ENCODE peak calls at places on chromosome 15, in ten cellular contexts. R is bronchial epithelial cell, N is lung, Q is left ventricle myocardium inferior, B is fibroblast of lung, T is cardiac muscle cell, M is OCI-LY7, Z is HFF-Myc, H is SK-N-SH, V is cardiac fibroblast. E is an unnamed sample.

GRCh38 chr15:74857082-74857655 is 14.2 kb upstream of the ULK3 start:
- DNase-seq in R (peak), N (no peak), Q (no peak), B (no peak), T (no peak), M (peak), Z (no peak), H (peak), V (no peak), E (no peak)

GRCh38 chr15:52791776-52792175 is 1.6 kb upstream of the ONECUT1 start:
- DNase-seq in R (no peak), N (no peak), Q (no peak), B (no peak), T (no peak), M (no peak), Z (no peak), H (no peak), V (no peak), E (no peak)

GRCh38 chr15:78365931-78366330 is 25.8 kb downstream of the CRABP1 start:
- DNase-seq in R (no peak), N (no peak), Q (peak), B (no peak), T (peak), M (no peak), Z (no peak), H (no peak), V (peak), E (no peak)

GRCh38 chr15:64893481-64894394 is 18.0 kb upstream of the ANKDD1A start:
- DNase-seq in R (peak), N (peak), Q (peak), B (peak), T (peak), M (peak), Z (peak), H (no peak), V (peak), E (peak)

GRCh38 chr15:89860851-89861360 is 32.9 kb downstream of the AP3S2 start:
- DNase-seq in R (no peak), N (no peak), Q (no peak), B (no peak), T (no peak), M (no peak), Z (no peak), H (peak), V (no peak), E (no peak)

GRCh38 chr15:25417604-25418003 is 21.2 kb downstream of the UBE3A start:
- DNase-seq in R (no peak), N (no peak), Q (no peak), B (no peak), T (no peak), M (no peak), Z (no peak), H (no peak), V (no peak), E (no peak)

GRCh38 chr15:81096398-81096797 is 37.7 kb upstream of the CFAP161 start:
- DNase-seq in R (no peak), N (no peak), Q (no peak), B (no peak), T (no peak), M (no peak), Z (no peak), H (no peak), V (no peak), E (no peak)

GRCh38 chr15:74826372-74826819 is at the start of gene CPLX3:
- DNase-seq in R (no peak), N (no peak), Q (no peak), B (no peak), T (peak), M (no peak), Z (no peak), H (peak), V (peak), E (peak)

GRCh38 chr15:62985768-62986167 is 56.8 kb upstream of the TPM1 start:
- DNase-seq in R (no peak), N (no peak), Q (no peak), B (peak), T (peak), M (no peak), Z (peak), H (no peak), V (peak), E (peak)

GRCh38 chr15:28989896-28990295 is 104.1 kb downstream of the APBA2 start:
- DNase-seq in R (no peak), N (no peak), Q (no peak), B (no peak), T (no peak), M (no peak), Z (no peak), H (no peak), V (no peak), E (no peak)

GRCh38 chr15:28990390-28990789 is 104.6 kb downstream of the APBA2 start:
- DNase-seq in R (no peak), N (no peak), Q (no peak), B (no peak), T (no peak), M (no peak), Z (no peak), H (peak), V (no peak), E (no peak)

GRCh38 chr15:28987337-28987736 is 101.6 kb downstream of the APBA2 start:
- DNase-seq in R (no peak), N (no peak), Q (no peak), B (no peak), T (no peak), M (no peak), Z (no peak), H (no peak), V (no peak), E (no peak)

GRCh38 chr15:28991236-28992171 is 105.7 kb downstream of the APBA2 start:
- DNase-seq in R (no peak), N (no peak), Q (no peak), B (no peak), T (no peak), M (no peak), Z (no peak), H (no peak), V (no peak), E (no peak)

DNA sequence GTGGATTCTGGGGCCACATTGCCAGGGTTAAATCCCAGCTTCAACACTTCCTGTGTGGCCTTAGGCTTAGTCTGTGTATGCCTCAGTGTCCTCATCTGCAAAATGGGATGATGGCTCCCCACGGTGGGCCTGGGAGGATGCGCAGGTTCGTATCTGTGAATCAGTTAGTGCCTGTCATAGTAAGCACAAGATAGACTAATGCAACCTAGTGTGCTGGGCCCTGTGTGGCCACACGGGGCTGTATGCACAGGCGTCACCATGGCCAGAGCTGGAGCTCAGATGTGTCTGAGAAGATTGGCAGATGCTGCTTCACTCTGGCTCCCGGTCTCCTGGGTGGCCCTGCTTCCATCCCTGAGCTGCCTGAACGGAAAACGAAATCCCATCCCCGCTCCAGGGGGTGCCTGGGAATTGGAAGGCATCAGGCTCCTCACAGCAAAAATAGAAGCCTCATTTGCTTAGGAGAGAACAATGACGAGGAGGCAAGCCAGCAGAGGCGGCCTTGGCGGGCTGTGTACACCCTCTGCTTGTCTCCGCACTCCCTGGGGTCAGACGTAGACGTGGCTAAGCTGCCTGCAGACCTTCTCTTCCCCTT is 103.6 kb downstream of the APBA2 start:
- DNase-seq in R (no peak), N (no peak), Q (no peak), B (no peak), T (no peak), M (peak), Z (no peak), H (peak), V (no peak), E (peak)
- TF ChIP-seq CTCF in R (no peak), N (no peak), Q (no peak), B (peak), T (no peak), M (peak), Z (peak), H (peak), V (no peak), E (peak)

GRCh38 chr15:40597024-40597423 is 3.0 kb downstream of the KNL1 start:
- DNase-seq in R (no peak), N (no peak), Q (no peak), B (no peak), T (no peak), M (no peak), Z (no peak), H (no peak), V (no peak), E (no peak)

GRCh38 chr15:40594429-40594836 is 384 bp downstream of the KNL1 start:
- DNase-seq in R (peak), N (peak), Q (peak), B (no peak), T (peak), M (peak), Z (no peak), H (peak), V (peak), E (peak)

GRCh38 chr15:40593588-40594428 is at the start of gene KNL1:
- DNase-seq in R (peak), N (peak), Q (peak), B (peak), T (peak), M (peak), Z (peak), H (peak), V (peak), E (peak)

GRCh38 chr15:40595219-40595618 is 1.2 kb downstream of the KNL1 start:
- DNase-seq in R (no peak), N (no peak), Q (no peak), B (no peak), T (no peak), M (no peak), Z (no peak), H (no peak), V (no peak), E (no peak)

DNA sequence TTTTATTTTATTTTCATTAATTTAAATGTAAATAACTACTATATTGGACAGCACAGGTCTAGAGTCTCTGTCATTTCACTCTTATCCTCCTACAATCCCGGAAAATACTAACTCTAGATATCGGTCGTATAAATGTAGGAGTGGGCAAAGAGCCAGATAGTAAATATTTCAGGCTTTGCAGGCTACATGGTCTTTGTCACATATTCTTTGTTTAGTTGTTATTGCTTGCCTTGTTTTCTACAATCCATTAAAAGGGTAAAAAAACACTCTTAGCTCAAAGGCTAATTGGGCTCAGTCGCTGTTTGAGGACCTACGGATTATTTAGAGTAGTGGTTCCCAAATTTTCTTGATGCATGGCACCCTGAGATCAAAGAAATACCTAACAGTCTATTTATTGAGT is 1.7 kb downstream of the KNL1 start:
- DNase-seq in R (no peak), N (no peak), Q (no peak), B (no peak), T (peak), M (no peak), Z (no peak), H (no peak), V (no peak), E (peak)
- H3K4me3 ChIP-seq in R (no peak), N (no peak), Q (no peak), B (peak), T (no peak), M (peak), Z (peak), H (peak), V (no peak), E (peak)

DNA sequence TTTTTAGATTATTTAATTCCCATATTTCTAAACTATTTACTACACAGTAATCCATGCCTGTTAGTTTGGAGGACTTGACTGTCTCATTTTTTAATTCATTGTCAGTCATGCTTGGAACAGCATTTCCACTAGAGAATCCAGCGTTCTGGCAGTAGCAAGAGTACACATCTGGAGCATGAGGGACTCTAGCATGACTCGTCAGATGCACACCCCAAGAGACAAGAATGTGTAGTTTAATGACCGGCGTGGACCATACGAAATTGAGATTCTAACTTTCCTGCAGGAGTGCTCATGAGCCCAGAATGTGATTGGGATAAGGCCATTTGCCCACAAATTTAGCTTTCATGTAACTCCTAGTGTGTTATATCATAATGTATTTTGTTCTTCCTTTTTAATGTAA is 48.9 kb downstream of the ASB7 start:
- DNase-seq in R (no peak), N (no peak), Q (no peak), B (peak), T (peak), M (no peak), Z (no peak), H (no peak), V (no peak), E (no peak)
- TF ChIP-seq CTCF in R (no peak), N (no peak), Q (no peak), B (peak), T (no peak), M (no peak), Z (peak), H (no peak), V (no peak), E (peak)

GRCh38 chr15:38702178-38702912 is 137.7 kb upstream of the RASGRP1 start:
- DNase-seq in R (peak), N (peak), Q (no peak), B (no peak), T (no peak), M (no peak), Z (no peak), H (peak), V (no peak), E (peak)

GRCh38 chr15:38699633-38700230 is 135.1 kb upstream of the RASGRP1 start:
- DNase-seq in R (peak), N (peak), Q (peak), B (peak), T (peak), M (peak), Z (no peak), H (peak), V (peak), E (peak)

GRCh38 chr15:38698215-38698614 is 133.6 kb upstream of the RASGRP1 start:
- DNase-seq in R (no peak), N (no peak), Q (no peak), B (no peak), T (no peak), M (no peak), Z (no peak), H (no peak), V (no peak), E (no peak)

GRCh38 chr15:38696790-38697495 is 132.3 kb upstream of the RASGRP1 start:
- DNase-seq in R (no peak), N (no peak), Q (no peak), B (no peak), T (no peak), M (no peak), Z (no peak), H (no peak), V (no peak), E (no peak)

GRCh38 chr15:38701134-38701533 is 136.5 kb upstream of the RASGRP1 start:
- DNase-seq in R (no peak), N (no peak), Q (no peak), B (no peak), T (no peak), M (no peak), Z (no peak), H (no peak), V (no peak), E (no peak)
- H3K4me3 ChIP-seq in R (no peak), N (no peak), Q (no peak), B (no peak), T (no peak), M (no peak), Z (no peak), H (no peak), V (no peak), E (no peak)